ENCODE peak calls at places on chromosome X, in four cellular contexts. U is body of pancreas, Z is right atrium auricular region, J is astrocyte. V is an unnamed sample.

GRCh38 chrX:40564447-40564846 is 16.3 kb upstream of the ATP6AP2 start:
- DNase-seq in Z (no peak), J (no peak), U (no peak), V (no peak)

GRCh38 chrX:109890910-109891502 is 111.9 kb upstream of the TMEM164 start:
- DNase-seq in J (peak), U (peak), Z (peak), V (no peak)

GRCh38 chrX:139506318-139506717 is 24.2 kb upstream of the F9 start:
- DNase-seq in U (no peak), Z (no peak), J (no peak), V (no peak)

GRCh38 chrX:22126311-22126710 is 94.2 kb downstream of the PHEX start:
- DNase-seq in U (no peak), Z (no peak), J (peak), V (no peak)

GRCh38 chrX:104270916-104271512 is 16.3 kb upstream of the ESX1 start:
- DNase-seq in Z (no peak), J (peak), U (peak), V (no peak)

GRCh38 chrX:145817299-145817665 is 347 bp upstream of the SLITRK2 start:
- DNase-seq in Z (no peak), J (no peak), U (peak), V (no peak)

GRCh38 chrX:38220024-38220935 is at the start of gene SRPX:
- DNase-seq in Z (peak), J (peak), U (no peak), V (no peak)

GRCh38 chrX:78105944-78106650 is 2.0 kb downstream of the PGK1 start:
- DNase-seq in Z (no peak), J (no peak), U (no peak), V (no peak)

GRCh38 chrX:115547448-115547847 is 13.5 kb upstream of the PLS3 start:
- DNase-seq in U (no peak), J (no peak), Z (no peak), V (no peak)

GRCh38 chrX:11756354-11757318 is 1.4 kb upstream of the MSL3 start:
- DNase-seq in J (peak), Z (no peak), U (no peak), V (no peak)

GRCh38 chrX:11381464-11381863 is 88.3 kb downstream of the AMELX start:
- DNase-seq in Z (no peak), U (peak), J (no peak), V (peak)

GRCh38 chrX:150683536-150684146 is 9.6 kb upstream of the MTMR1 start:
- DNase-seq in Z (no peak), J (no peak), U (no peak), V (no peak)

GRCh38 chrX:101079223-101079622 is 544 bp downstream of the TMEM35A start:
- DNase-seq in Z (no peak), J (no peak), U (no peak), V (no peak)

GRCh38 chrX:100411802-100412333 is 1.8 kb upstream of the PCDH19 start:
- DNase-seq in U (no peak), Z (no peak), J (no peak), V (no peak)

GRCh38 chrX:150664290-150664689 is 28.9 kb upstream of the MTMR1 start:
- DNase-seq in Z (no peak), U (peak), J (no peak), V (no peak)

GRCh38 chrX:112834016-112834855 is 6.4 kb downstream of the AMOT start:
- DNase-seq in U (no peak), Z (no peak), J (peak), V (peak)

GRCh38 chrX:77493677-77494553 is 46.7 kb downstream of the FGF16 start:
- DNase-seq in Z (no peak), U (no peak), J (peak), V (peak)

GRCh38 chrX:49991718-49992117 is 69.3 kb downstream of the CLCN5 start:
- DNase-seq in U (no peak), Z (no peak), J (no peak), V (no peak)

GRCh38 chrX:43892471-43892870 is 10.2 kb upstream of the MAOB start:
- DNase-seq in U (no peak), J (no peak), Z (no peak), V (no peak)

GRCh38 chrX:45850197-45850774 is 649.6 kb upstream of the DIPK2B start:
- DNase-seq in Z (no peak), U (no peak), J (peak), V (no peak)

GRCh38 chrX:96436105-96436504 is 248.5 kb upstream of the DIAPH2 start:
- DNase-seq in Z (no peak), J (peak), U (no peak), V (peak)

GRCh38 chrX:11461181-11462001 is 168.2 kb downstream of the AMELX start:
- DNase-seq in J (peak), Z (no peak), U (no peak), V (no peak)

GRCh38 chrX:132216806-132217202 is 2.4 kb downstream of the RAP2C start:
- DNase-seq in U (no peak), Z (no peak), J (peak), V (no peak)

GRCh38 chrX:139286342-139286741 is 244.2 kb upstream of the F9 start:
- DNase-seq in U (no peak), J (no peak), Z (no peak), V (no peak)

GRCh38 chrX:29545878-29546277 is 669.5 kb upstream of the MAGEB2 start:
- DNase-seq in U (no peak), Z (no peak), J (no peak), V (no peak)

GRCh38 chrX:121931567-121931966 is 884.2 kb downstream of the GLUD2 start:
- DNase-seq in Z (no peak), U (no peak), J (no peak), V (no peak)

GRCh38 chrX:131812847-131813825 is 210.0 kb upstream of the STK26 start:
- DNase-seq in Z (peak), U (peak), J (peak), V (no peak)

DNA sequence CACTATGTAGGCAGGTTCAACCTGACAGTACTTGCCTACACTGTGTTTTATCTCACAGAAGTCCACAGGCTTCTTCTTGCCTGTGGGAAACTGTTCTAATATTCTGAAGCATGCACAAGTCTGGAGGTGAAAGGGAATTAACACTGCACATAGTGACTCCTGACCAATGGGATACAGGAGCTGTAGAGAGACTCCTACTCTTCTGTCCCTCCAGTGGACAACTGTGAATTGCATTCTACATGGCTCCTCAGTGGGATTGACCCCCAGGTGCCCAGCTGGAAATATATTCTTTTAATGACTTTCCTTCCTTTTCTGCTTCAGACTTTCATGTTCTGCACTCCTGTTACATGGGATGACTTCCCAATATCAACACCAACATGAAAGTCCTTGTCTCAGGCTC is 8.2 kb upstream of the YIPF6 start:
- DNase-seq in J (no peak), Z (no peak), U (peak), V (no peak)
- TF ChIP-seq CTCF in J (peak), Z (peak), U (peak), V (peak)

DNA sequence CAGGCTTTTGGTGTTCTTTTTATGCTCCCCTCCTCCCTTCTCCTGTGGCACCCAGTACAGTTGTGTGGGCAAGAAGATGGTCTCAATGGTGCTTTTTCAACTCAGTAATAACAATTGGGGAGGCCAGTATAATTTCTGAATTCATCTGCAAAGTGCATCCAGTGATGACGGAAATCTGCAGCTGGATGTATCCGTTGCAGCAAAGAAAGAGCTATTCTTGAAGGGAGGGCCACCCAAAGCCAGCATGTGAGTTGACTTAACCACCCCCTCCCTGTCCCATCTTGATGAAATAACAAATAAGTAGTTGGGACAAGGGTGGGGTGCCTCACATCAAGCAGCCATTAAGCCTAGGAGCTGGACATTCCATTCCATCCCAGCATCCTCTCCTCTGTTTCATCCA is 30.7 kb downstream of the TSC22D3 start:
- DNase-seq in Z (no peak), U (no peak), J (no peak), V (no peak)
- H3K27ac ChIP-seq in Z (no peak), U (no peak), J (no peak), V (no peak)

GRCh38 chrX:7147978-7148824 is at the start of gene PUDP:
- DNase-seq in J (peak), U (peak), Z (peak), V (peak)

GRCh38 chrX:7146703-7147430 is 645 bp upstream of the STS start:
- DNase-seq in Z (peak), U (peak), J (no peak), V (no peak)

GRCh38 chrX:7147431-7147977 is at the start of gene STS:
- DNase-seq in J (peak), U (peak), Z (peak), V (no peak)

GRCh38 chrX:7145454-7145853 is 2.1 kb upstream of the STS start:
- DNase-seq in U (peak), Z (no peak), J (no peak), V (no peak)

DNA sequence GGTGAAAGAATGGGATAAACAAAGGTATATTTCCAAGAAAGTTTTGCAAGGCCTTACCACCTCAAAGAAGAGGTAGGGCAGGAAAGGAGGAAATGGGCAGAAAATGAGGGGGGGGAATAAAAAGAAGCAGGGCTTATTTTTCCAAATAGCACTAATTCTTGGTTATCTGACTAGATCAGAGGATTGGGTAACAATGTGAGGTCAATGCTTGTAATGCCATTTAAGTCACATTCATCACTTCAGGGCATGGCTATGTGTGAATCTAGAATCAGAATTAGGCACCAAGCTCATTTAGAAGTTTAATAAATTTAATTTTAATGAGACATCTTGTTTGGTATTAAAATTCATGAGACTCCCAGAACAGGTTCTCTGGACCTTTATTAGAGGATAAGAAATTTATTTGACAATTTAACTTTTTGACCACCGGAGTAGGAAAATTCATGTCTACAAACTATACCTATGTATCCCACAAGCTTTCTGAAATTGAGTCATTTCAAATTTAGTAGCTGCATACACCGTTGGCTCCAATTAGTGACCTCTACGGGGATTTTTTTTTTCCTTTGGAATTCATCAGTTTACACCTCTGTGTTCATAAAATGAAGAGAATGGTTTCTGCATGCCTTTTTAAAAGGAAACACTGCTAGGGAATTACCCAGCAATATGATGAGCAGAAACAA is 1.3 kb upstream of the STS start:
- DNase-seq in U (no peak), J (no peak), Z (no peak), V (no peak)
- H3K4me3 ChIP-seq in U (no peak), J (no peak), Z (no peak), V (no peak)

GRCh38 chrX:66024570-66024969 is 15.3 kb downstream of the VSIG4 start:
- DNase-seq in J (no peak), U (no peak), Z (no peak), V (no peak)
- TF ChIP-seq CTCF in J (no peak), U (no peak), Z (no peak), V (no peak)

DNA sequence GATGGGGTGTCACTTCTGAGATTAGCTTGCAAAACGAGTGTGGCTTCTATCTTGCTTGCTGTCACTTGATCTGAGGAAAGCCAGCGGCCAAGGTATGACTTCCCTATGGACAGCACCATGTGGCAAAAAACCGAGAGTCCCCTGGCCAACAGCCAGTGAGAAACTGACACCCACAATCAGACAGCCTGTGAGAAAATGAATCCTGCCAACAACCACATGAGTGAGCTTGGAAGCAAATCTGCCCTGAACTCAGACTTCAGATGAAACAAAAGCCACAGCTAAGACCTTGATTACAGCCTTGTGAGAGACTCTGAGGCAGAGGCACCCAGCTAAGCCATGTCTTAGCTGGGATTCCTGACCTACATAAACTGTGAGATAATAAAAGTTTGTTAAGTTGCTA is 45.5 kb downstream of the PPP1R2C start:
- DNase-seq in Z (no peak), J (peak), U (peak), V (no peak)
- H3K27ac ChIP-seq in Z (no peak), J (no peak), U (no peak), V (no peak)

GRCh38 chrX:13938766-13939530 is 90.7 kb downstream of the GEMIN8 start:
- DNase-seq in U (no peak), Z (no peak), J (no peak), V (no peak)

GRCh38 chrX:13938053-13938765 is 91.5 kb downstream of the GEMIN8 start:
- DNase-seq in J (no peak), Z (no peak), U (peak), V (no peak)

GRCh38 chrX:13936804-13937203 is 92.9 kb downstream of the GEMIN8 start:
- DNase-seq in Z (no peak), U (no peak), J (no peak), V (no peak)

GRCh38 chrX:13939741-13940597 is 89.7 kb downstream of the GEMIN8 start:
- DNase-seq in J (no peak), U (no peak), Z (no peak), V (no peak)

GRCh38 chrX:13937370-13938052 is 92.2 kb downstream of the GEMIN8 start:
- DNase-seq in U (no peak), Z (no peak), J (peak), V (no peak)
- H3K4me3 ChIP-seq in U (peak), Z (peak), J (peak), V (peak)

DNA sequence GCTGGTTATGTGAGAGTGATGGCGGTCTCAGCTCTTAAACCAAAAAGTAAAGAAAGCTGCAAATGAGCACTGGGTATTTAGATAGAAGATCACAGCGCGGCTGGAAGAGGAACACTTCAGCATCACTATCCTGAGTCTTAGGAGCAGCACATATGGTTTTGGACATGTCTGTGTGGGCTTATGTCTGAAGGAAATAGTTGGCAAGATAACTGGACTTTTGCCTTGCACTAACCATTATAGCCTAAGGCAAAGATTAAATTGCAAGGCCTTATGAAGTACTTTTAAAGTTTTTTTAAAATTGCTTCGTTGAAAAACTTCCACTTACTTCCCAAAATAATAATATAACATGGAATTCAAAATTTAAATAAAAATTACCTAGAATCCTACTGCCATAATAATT is 4.6 kb upstream of the RAB9A start:
- DNase-seq in U (no peak), Z (no peak), J (no peak), V (no peak)
- TF ChIP-seq CTCF in U (no peak), Z (no peak), J (no peak), V (no peak)

DNA sequence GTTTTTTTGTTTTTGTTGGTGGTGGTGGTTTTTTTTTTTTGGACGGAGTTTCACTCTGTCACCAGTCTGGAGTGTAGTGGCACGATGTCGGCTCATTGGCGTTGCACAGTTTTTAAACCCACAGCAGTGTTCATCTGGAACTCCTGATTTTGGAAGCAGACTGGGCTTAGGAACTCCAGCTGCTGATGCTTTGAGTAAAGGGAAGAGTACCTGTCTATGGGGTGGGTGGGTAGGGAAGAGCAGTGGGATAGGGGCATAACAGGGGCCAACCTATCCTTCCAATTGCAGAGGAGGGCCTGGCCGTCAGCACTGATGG is 2.0 kb downstream of the CD99 start:
- DNase-seq in Z (no peak), J (no peak), U (no peak), V (no peak)
- H3K27ac ChIP-seq in Z (peak), J (peak), U (no peak), V (no peak)

GRCh38 chrX:632391-633042 is 1.9 kb downstream of the SHOX start:
- DNase-seq in J (no peak), U (no peak), Z (no peak), V (no peak)
- H3K4me3 ChIP-seq in J (no peak), U (no peak), Z (no peak), V (no peak)

GRCh38 chrX:129781134-129782014 is 1.6 kb downstream of the SASH3 start:
- DNase-seq in Z (no peak), U (peak), J (no peak), V (no peak)
- TF ChIP-seq CTCF in Z (no peak), U (no peak), J (no peak), V (no peak)

V was measured in AG04450.